ENCODE peak calls at places on chromosome 19, in six cellular contexts. A, Y, W, J, L and E are unnamed samples.

GRCh38 chr19:17616686-17616960 is 61.2 kb downstream of the COLGALT1 start:
- DNase-seq in Y (no peak), J (no peak), L (no peak), W (no peak), A (no peak), E (no peak)

GRCh38 chr19:35513231-35513974 is at the start of gene DMKN:
- DNase-seq in A (peak), W (no peak), L (no peak), Y (peak), J (peak), E (no peak)

GRCh38 chr19:10112895-10113591 is 1.6 kb downstream of the P2RY11 start:
- DNase-seq in J (no peak), W (no peak), L (peak), Y (no peak), A (peak), E (no peak)

GRCh38 chr19:36182612-36183454 is 30.6 kb upstream of the COX7A1 start:
- DNase-seq in A (peak), W (no peak), J (peak), L (peak), Y (no peak), E (no peak)

GRCh38 chr19:18433039-18433691 is 4.8 kb downstream of the ISYNA1 start:
- DNase-seq in Y (peak), A (peak), L (no peak), J (no peak), W (no peak), E (no peak)

GRCh38 chr19:19530423-19530804 is 1.7 kb downstream of the YJEFN3 start:
- DNase-seq in Y (no peak), J (peak), L (no peak), W (no peak), A (no peak), E (no peak)

GRCh38 chr19:17455711-17456123 is 5.0 kb downstream of the NXNL1 start:
- DNase-seq in Y (no peak), L (no peak), A (peak), J (no peak), W (no peak), E (no peak)

GRCh38 chr19:28710278-28710677 is 502.7 kb downstream of the UQCRFS1 start:
- DNase-seq in Y (peak), W (no peak), A (no peak), J (peak), L (no peak), E (peak)

GRCh38 chr19:23832717-23833327 is 74.1 kb upstream of the ZNF681 start:
- DNase-seq in Y (no peak), J (no peak), L (no peak), A (no peak), W (no peak), E (no peak)
- H3K14ac ChIP-seq in Y (no peak), J (no peak), L (no peak), A (no peak), W (no peak), E (no peak)

DNA sequence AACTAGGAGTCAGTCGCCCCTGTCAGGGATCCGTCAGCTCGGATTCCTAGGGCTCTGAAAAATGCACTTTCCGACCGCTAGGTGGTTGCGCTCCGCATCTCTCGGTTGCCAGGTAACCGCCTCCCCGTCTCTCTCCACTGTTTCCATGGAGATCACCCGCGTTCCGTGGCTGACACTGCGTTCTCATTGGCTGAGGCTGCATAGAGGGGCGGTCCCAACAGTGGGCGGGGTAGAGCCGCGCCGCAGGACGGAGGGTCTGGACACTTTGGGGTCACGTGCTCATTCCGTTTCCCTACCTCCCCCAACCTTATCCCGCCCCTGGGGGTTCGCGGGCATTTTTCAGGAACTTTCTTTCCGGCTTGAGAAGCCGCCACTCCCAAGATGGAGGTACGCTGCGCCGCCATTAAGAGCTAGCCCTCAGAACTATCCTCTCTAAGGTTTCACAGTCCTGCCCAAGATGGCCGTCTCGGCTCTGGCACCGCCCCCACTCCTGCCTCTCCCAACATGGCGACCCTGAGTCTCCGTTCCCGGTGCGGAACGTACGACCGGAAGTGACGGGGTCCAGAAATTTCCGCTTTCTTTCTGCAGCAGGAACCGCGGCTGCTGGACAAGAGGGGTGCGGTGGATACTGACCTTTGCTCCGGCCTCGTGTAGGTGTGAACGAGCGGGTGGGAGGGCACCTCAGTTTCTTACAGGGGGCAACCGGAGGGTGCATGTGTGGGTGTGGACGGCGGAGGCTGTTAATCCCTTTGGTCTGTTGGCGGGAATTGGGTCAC is at the start of the genes ODAD3 and PRKCSH:
- DNase-seq in J (peak), L (peak), A (peak), Y (peak), W (peak), E (peak)
- H3K27ac ChIP-seq in J (peak), L (no peak), A (no peak), Y (peak), W (peak), E (peak)

DNA sequence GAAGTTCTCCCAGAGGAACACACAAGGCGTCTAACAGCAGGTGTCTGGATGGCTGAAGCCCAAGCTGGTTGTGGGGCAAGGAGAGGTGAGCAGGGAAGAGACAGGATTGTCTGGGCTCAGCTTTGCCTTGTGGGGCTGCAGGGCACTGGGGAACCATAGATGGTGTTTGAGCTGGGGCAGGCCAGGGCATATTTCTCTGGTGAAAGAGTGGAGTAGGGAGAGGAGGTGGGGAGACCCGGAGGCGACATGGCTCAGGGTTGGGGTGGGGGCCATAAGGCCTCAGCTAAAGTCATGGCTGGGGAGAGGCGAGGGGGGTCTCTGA is 5.4 kb upstream of the PALM start:
- DNase-seq in W (no peak), J (no peak), L (no peak), Y (no peak), A (no peak), E (no peak)
- H3K14ac ChIP-seq in W (no peak), J (no peak), L (no peak), Y (no peak), A (no peak), E (no peak)

DNA sequence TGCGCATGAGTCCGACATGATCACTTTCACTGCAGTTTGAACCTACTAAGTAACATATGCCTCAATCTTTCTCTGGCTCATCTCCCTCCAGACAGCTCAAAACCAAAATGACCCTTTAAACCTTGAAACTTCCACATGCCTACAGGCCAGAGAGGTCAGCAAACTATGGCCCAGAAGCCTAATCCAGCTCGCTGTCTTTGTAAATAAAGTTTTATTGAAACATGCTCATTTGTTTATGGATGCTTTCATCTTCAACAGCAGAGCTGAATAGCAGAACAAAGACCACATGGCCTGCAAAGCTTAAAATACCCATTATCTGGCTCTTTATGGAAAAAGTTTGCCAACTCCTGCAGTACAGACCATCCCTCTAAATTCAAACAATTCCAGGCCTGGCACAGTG is 15.6 kb downstream of the FBXO46 start:
- DNase-seq in L (no peak), Y (no peak), J (no peak), W (no peak), A (no peak), E (no peak)
- H3K27ac ChIP-seq in L (no peak), Y (no peak), J (no peak), W (no peak), A (no peak), E (no peak)

DNA sequence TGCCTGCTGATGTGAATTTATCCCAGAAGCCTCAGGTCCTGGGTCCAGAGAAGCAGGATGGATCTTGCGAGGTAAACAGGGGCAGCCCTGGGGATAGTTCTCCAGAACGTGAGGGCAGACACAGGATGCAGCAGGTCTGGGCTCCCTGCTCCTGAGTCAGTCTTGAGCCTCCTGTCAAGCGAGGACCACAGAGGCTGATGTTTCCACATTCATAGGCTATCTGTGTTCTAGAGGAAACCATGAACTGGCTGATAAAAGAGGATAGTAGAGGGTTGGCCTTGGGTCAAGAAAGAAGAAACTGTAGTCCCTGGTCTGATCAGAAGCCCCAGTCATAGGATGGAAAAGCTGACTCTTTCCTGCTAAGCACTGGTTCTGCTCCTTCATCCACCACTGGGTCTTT is 2.2 kb downstream of the ZNF175 start:
- DNase-seq in J (peak), Y (peak), W (no peak), L (no peak), A (no peak), E (no peak)
- H3K14ac ChIP-seq in J (peak), Y (no peak), W (no peak), L (no peak), A (no peak), E (no peak)

DNA sequence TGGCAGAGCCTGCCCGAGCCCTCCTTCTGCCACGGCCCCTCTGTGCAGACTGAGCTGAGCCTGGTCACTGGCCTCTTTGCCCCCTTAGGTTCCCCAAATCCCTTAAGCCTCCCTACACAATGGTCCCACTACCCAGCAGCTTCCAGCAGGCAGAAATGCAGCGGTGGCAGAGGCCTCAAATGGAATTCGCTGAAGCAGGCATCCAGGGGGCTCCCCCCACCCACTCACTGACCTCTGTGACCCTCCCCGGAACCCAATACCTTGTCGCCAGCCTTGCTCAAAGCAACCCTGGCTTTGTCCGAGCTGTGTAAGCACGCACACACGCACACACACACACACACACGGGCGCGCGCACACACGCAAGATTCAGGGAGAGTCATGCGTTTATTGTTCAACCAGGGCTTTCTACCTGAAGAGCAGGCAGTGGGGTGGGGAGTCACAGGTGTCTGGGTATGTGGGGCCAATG is at the start of gene LIM2:
- DNase-seq in A (no peak), Y (no peak), W (no peak), J (no peak), L (no peak), E (peak)
- H3K27ac ChIP-seq in A (no peak), Y (no peak), W (no peak), J (no peak), L (no peak), E (peak)

GRCh38 chr19:33383722-33384292 is 10.3 kb downstream of the CEBPG start:
- DNase-seq in W (no peak), A (no peak), L (no peak), Y (no peak), J (no peak), E (no peak)
- H3K14ac ChIP-seq in W (no peak), A (no peak), L (no peak), Y (no peak), J (no peak), E (no peak)

GRCh38 chr19:48248081-48248833 is 7.5 kb downstream of the CARD8 start:
- DNase-seq in J (no peak), L (no peak), Y (no peak), A (no peak), W (no peak), E (no peak)

GRCh38 chr19:48250290-48251025 is 5.3 kb downstream of the CARD8 start:
- DNase-seq in Y (no peak), L (peak), J (no peak), A (no peak), W (no peak), E (no peak)

GRCh38 chr19:48252625-48253024 is 3.1 kb downstream of the CARD8 start:
- DNase-seq in J (no peak), W (no peak), Y (no peak), A (no peak), L (no peak), E (no peak)

GRCh38 chr19:48247212-48247611 is 8.5 kb downstream of the CARD8 start:
- DNase-seq in A (no peak), L (no peak), J (no peak), W (no peak), Y (no peak), E (no peak)

DNA sequence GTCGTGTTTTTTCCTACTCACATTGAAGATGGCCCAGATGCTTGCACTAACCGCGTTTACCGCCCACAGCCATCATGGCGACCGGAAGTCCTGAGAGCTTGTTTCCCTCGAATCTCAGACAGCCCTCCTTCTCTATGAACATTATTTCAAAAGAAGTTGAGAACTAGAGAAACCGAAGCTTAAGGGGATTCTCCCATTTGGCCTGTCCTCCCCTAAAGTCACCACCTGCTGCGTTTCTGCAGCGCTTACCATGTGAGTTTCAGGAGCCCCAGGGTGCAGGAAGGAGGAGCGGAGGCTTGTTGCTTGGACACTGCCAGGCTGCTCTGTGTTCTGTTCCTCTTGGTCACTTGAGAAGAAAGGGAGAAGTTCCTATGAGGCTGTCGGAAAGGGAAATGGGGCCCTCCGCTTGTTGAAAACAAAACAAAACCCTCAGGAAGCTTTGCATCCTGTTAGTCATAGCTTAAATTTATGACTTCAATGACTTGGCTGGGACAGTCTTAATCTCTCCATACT is 6.2 kb downstream of the CARD8 start:
- DNase-seq in A (no peak), J (no peak), W (no peak), Y (peak), L (no peak), E (no peak)
- H3K27ac ChIP-seq in A (no peak), J (no peak), W (no peak), Y (no peak), L (no peak), E (no peak)

GRCh38 chr19:1091544-1092175 is 3.5 kb downstream of the POLR2E start:
- DNase-seq in Y (no peak), W (no peak), L (no peak), A (no peak), J (no peak), E (no peak)
- H3K14ac ChIP-seq in Y (no peak), W (no peak), L (no peak), A (no peak), J (no peak), E (no peak)